ENCODE peak calls at places on chromosomes 5 and 9, in ten cellular contexts. M is dorsolateral prefrontal cortex, N is MM.1S, L is thyroid gland, U is astrocyte of the spinal cord, Z is body of pancreas, S is upper lobe of right lung, A is fibroblast of mammary gland, Y is ovary, F is BJ. V is an unnamed sample.

GRCh38 chr9:106467113-106467846 is 395.7 kb upstream of the ZNF462 start:
- DNase-seq in M (no peak), N (no peak), L (no peak), U (no peak), Z (no peak), S (no peak), A (no peak), Y (no peak), F (no peak), V (no peak)

GRCh38 chr9:135551456-135551855 is 5.5 kb downstream of the OBP2A start:
- DNase-seq in M (no peak), N (no peak), L (no peak), U (no peak), Z (no peak), S (peak), A (no peak), Y (no peak), F (no peak), V (no peak)

GRCh38 chr5:78077369-78078068 is 217.0 kb downstream of the AP3B1 start:
- DNase-seq in M (no peak), N (no peak), L (no peak), U (no peak), Z (no peak), S (no peak), A (no peak), Y (no peak), F (no peak), V (no peak)

GRCh38 chr9:8856686-8857329 is 1057.2 kb upstream of the DMAC1 start:
- DNase-seq in M (no peak), N (no peak), L (no peak), U (no peak), Z (no peak), S (no peak), A (peak), Y (no peak), F (no peak), V (no peak)

GRCh38 chr9:122281368-122281767 is 16.7 kb downstream of the MRRF start:
- DNase-seq in M (no peak), N (no peak), L (no peak), U (no peak), Z (no peak), S (no peak), A (no peak), Y (no peak), F (no peak), V (no peak)

GRCh38 chr9:131661954-131662621 is 77.8 kb downstream of the RAPGEF1 start:
- DNase-seq in M (no peak), N (no peak), L (no peak), U (no peak), Z (no peak), S (no peak), A (no peak), Y (no peak), F (no peak), V (no peak)

GRCh38 chr5:120457839-120458507 is 6.1 kb upstream of the PRR16 start:
- DNase-seq in M (peak), N (peak), L (peak), U (peak), Z (peak), S (peak), A (peak), Y (peak), F (no peak), V (no peak)

GRCh38 chr9:16368425-16369087 is 501.9 kb downstream of the BNC2 start:
- DNase-seq in M (no peak), N (no peak), L (no peak), U (no peak), Z (no peak), S (no peak), A (peak), Y (no peak), F (no peak), V (no peak)

GRCh38 chr9:118522093-118523028 is 818.2 kb downstream of the TLR4 start:
- DNase-seq in M (no peak), N (peak), L (peak), U (peak), Z (peak), S (peak), A (peak), Y (no peak), F (no peak), V (no peak)

GRCh38 chr9:133420392-133420827 is 1.8 kb upstream of the ADAMTS13 start:
- DNase-seq in M (no peak), N (peak), L (no peak), U (no peak), Z (no peak), S (no peak), A (no peak), Y (no peak), F (no peak), V (no peak)

GRCh38 chr9:98860871-98861293 is 53.4 kb downstream of the GALNT12 start:
- DNase-seq in M (no peak), N (no peak), L (no peak), U (peak), Z (peak), S (no peak), A (peak), Y (peak), F (peak), V (peak)

GRCh38 chr9:98778711-98779530 is 17.4 kb downstream of the ANKS6 start:
- DNase-seq in M (no peak), N (no peak), L (no peak), U (peak), Z (no peak), S (no peak), A (no peak), Y (no peak), F (no peak), V (no peak)

GRCh38 chr9:764105-764524 is 77.4 kb upstream of the DMRT1 start:
- DNase-seq in M (no peak), N (no peak), L (peak), U (peak), Z (peak), S (no peak), A (peak), Y (peak), F (no peak), V (peak)

GRCh38 chr9:112115955-112116354 is 59.1 kb downstream of the SUSD1 start:
- DNase-seq in M (no peak), N (peak), L (no peak), U (no peak), Z (no peak), S (no peak), A (no peak), Y (no peak), F (no peak), V (no peak)

GRCh38 chr5:93252165-93252564 is 328.9 kb downstream of the NR2F1-AS1 start:
- DNase-seq in M (no peak), N (no peak), L (no peak), U (no peak), Z (no peak), S (no peak), A (peak), Y (no peak), F (no peak), V (no peak)

GRCh38 chr5:151571270-151572173 is 19.6 kb downstream of the FAT2 start:
- DNase-seq in M (no peak), N (no peak), L (peak), U (no peak), Z (no peak), S (no peak), A (no peak), Y (no peak), F (no peak), V (no peak)

GRCh38 chr9:70566066-70566465 is 151.6 kb upstream of the KLF9 start:
- DNase-seq in M (no peak), N (no peak), L (no peak), U (no peak), Z (no peak), S (no peak), A (peak), Y (no peak), F (no peak), V (no peak)

GRCh38 chr5:63963080-63963735 is 963 bp upstream of the HTR1A start:
- DNase-seq in M (no peak), N (peak), L (peak), U (peak), Z (peak), S (no peak), A (peak), Y (peak), F (peak), V (peak)

GRCh38 chr5:43802119-43802518 is 199.1 kb downstream of the NNT start:
- DNase-seq in M (no peak), N (no peak), L (no peak), U (peak), Z (no peak), S (no peak), A (peak), Y (no peak), F (peak), V (no peak)

GRCh38 chr5:142095035-142095434 is 13.5 kb upstream of the NDFIP1 start:
- DNase-seq in M (no peak), N (no peak), L (no peak), U (no peak), Z (no peak), S (no peak), A (no peak), Y (no peak), F (no peak), V (no peak)

GRCh38 chr5:88672644-88673493 is 210.1 kb downstream of the MEF2C start:
- DNase-seq in M (peak), N (no peak), L (no peak), U (peak), Z (no peak), S (no peak), A (no peak), Y (no peak), F (no peak), V (no peak)

GRCh38 chr9:134316444-134317160 is 9.7 kb upstream of the RXRA start:
- DNase-seq in M (no peak), N (no peak), L (peak), U (peak), Z (no peak), S (peak), A (peak), Y (peak), F (no peak), V (no peak)

GRCh38 chr9:134066546-134066922 is 1.3 kb downstream of the BRD3 start:
- DNase-seq in M (no peak), N (no peak), L (peak), U (no peak), Z (no peak), S (peak), A (peak), Y (no peak), F (no peak), V (no peak)

GRCh38 chr5:115815006-115815692 is 1.3 kb downstream of the CDO1 start:
- DNase-seq in M (no peak), N (no peak), L (no peak), U (peak), Z (no peak), S (no peak), A (peak), Y (no peak), F (no peak), V (no peak)

GRCh38 chr5:62340979-62341378 is 35.0 kb downstream of the KIF2A start:
- DNase-seq in M (no peak), N (no peak), L (no peak), U (no peak), Z (no peak), S (no peak), A (no peak), Y (no peak), F (no peak), V (no peak)

GRCh38 chr9:676780-677458 is 164.6 kb upstream of the DMRT1 start:
- DNase-seq in M (no peak), N (no peak), L (peak), U (no peak), Z (peak), S (no peak), A (no peak), Y (no peak), F (no peak), V (no peak)

GRCh38 chr5:164002653-164003052 is 497.2 kb downstream of the MAT2B start:
- DNase-seq in M (peak), N (peak), L (no peak), U (peak), Z (no peak), S (no peak), A (peak), Y (no peak), F (no peak), V (no peak)

GRCh38 chr5:6850033-6850432 is 136.8 kb downstream of the TENT4A start:
- DNase-seq in M (no peak), N (no peak), L (no peak), U (no peak), Z (no peak), S (no peak), A (no peak), Y (no peak), F (no peak), V (no peak)

GRCh38 chr9:69223605-69224004 is 49.5 kb downstream of the TJP2 start:
- DNase-seq in M (no peak), N (no peak), L (peak), U (peak), Z (peak), S (no peak), A (peak), Y (no peak), F (peak), V (peak)

GRCh38 chr5:114407783-114408182 is 45.9 kb downstream of the KCNN2 start:
- DNase-seq in M (no peak), N (no peak), L (no peak), U (no peak), Z (no peak), S (no peak), A (no peak), Y (no peak), F (no peak), V (no peak)

GRCh38 chr5:62720036-62720441 is 141.4 kb downstream of the LRRC70 start:
- DNase-seq in M (no peak), N (peak), L (peak), U (peak), Z (peak), S (no peak), A (peak), Y (no peak), F (no peak), V (peak)

GRCh38 chr9:86122309-86122708 is 23.0 kb upstream of the GOLM1 start:
- DNase-seq in M (no peak), N (no peak), L (no peak), U (no peak), Z (no peak), S (no peak), A (no peak), Y (no peak), F (no peak), V (no peak)

GRCh38 chr5:172065431-172066065 is 59.1 kb upstream of the FBXW11 start:
- DNase-seq in M (no peak), N (no peak), L (peak), U (peak), Z (no peak), S (no peak), A (peak), Y (no peak), F (no peak), V (no peak)

GRCh38 chr5:65866837-65867508 is 59.4 kb upstream of the ERBIN start:
- DNase-seq in M (no peak), N (no peak), L (no peak), U (no peak), Z (no peak), S (no peak), A (no peak), Y (no peak), F (no peak), V (no peak)

GRCh38 chr9:2234371-2234893 is 219.3 kb downstream of the SMARCA2 start:
- DNase-seq in M (no peak), N (no peak), L (peak), U (no peak), Z (peak), S (no peak), A (no peak), Y (peak), F (no peak), V (no peak)

GRCh38 chr5:74992791-74993190 is 59.6 kb downstream of the GCNT4 start:
- DNase-seq in M (no peak), N (no peak), L (no peak), U (no peak), Z (no peak), S (no peak), A (no peak), Y (no peak), F (no peak), V (no peak)

GRCh38 chr9:130997925-130998595 is 10.9 kb upstream of the LAMC3 start:
- DNase-seq in M (peak), N (peak), L (peak), U (peak), Z (peak), S (peak), A (peak), Y (no peak), F (no peak), V (peak)

GRCh38 chr5:155514105-155514563 is 500.6 kb downstream of the KIF4B start:
- DNase-seq in M (no peak), N (no peak), L (no peak), U (no peak), Z (no peak), S (no peak), A (no peak), Y (no peak), F (no peak), V (no peak)

GRCh38 chr5:148786456-148786855 is 40.0 kb upstream of the ADRB2 start:
- DNase-seq in M (no peak), N (no peak), L (no peak), U (no peak), Z (no peak), S (no peak), A (no peak), Y (no peak), F (no peak), V (no peak)

GRCh38 chr9:110821064-110821463 is 152.5 kb downstream of the MUSK start:
- DNase-seq in M (no peak), N (peak), L (no peak), U (no peak), Z (no peak), S (no peak), A (peak), Y (no peak), F (no peak), V (no peak)

DNA sequence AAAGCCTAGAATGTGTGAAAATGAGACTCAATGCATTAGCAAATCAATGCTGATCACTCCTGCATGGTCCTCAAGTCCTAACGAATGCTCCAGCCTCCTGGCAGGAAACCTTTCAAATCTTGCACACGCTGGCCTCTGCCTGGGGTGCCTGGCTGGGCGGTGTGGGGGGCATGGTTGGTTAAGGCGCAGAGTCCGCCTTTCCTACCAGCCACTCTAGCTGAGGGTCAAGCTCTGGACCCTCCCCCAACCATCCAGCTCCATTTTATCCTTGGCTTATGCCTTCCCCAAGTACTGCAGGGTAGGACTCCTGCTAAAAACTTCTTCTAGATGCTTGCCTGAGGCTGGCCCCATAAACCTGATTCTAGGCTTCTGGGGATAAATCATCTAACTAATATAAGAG is 850 bp upstream of the MVB12B start:
- DNase-seq in M (no peak), N (no peak), L (no peak), U (no peak), Z (no peak), S (no peak), A (no peak), Y (no peak), F (no peak), V (no peak)
- H3K4me3 ChIP-seq in M (peak), N (no peak), L (no peak), U (no peak), Z (no peak), S (peak), A (no peak), Y (peak), F (peak), V (peak)

GRCh38 chr9:93184439-93185221 is 691 bp downstream of the WNK2 start:
- DNase-seq in M (no peak), N (no peak), L (peak), U (no peak), Z (no peak), S (no peak), A (no peak), Y (no peak), F (no peak), V (no peak)
- H3K4me3 ChIP-seq in M (peak), N (no peak), L (peak), U (no peak), Z (peak), S (peak), A (no peak), Y (peak), F (no peak), V (no peak)

GRCh38 chr9:129382281-129383004 is 204.4 kb upstream of the IER5L start:
- DNase-seq in M (peak), N (no peak), L (peak), U (no peak), Z (no peak), S (no peak), A (no peak), Y (peak), F (no peak), V (no peak)
- H3K4me3 ChIP-seq in M (peak), N (no peak), L (no peak), U (no peak), Z (no peak), S (peak), A (no peak), Y (no peak), F (no peak), V (no peak)

GRCh38 chr5:2576823-2577222 is 174.7 kb downstream of the IRX2 start:
- DNase-seq in M (no peak), N (no peak), L (no peak), U (no peak), Z (no peak), S (no peak), A (no peak), Y (no peak), F (no peak), V (no peak)
- H3K4me3 ChIP-seq in M (no peak), N (no peak), L (no peak), U (no peak), Z (no peak), S (no peak), A (no peak), Y (no peak), F (no peak), V (no peak)

GRCh38 chr9:137276757-137277328 is 683 bp upstream of the TOR4A start:
- DNase-seq in M (no peak), N (no peak), L (peak), U (peak), Z (peak), S (peak), A (peak), Y (peak), F (no peak), V (peak)
- H3K4me3 ChIP-seq in M (peak), N (no peak), L (no peak), U (peak), Z (no peak), S (peak), A (peak), Y (peak), F (peak), V (peak)

GRCh38 chr9:113579270-113580040 is 115.9 kb downstream of the RGS3 start:
- DNase-seq in M (no peak), N (peak), L (no peak), U (peak), Z (peak), S (no peak), A (no peak), Y (no peak), F (no peak), V (no peak)
- H3K4me3 ChIP-seq in M (no peak), N (no peak), L (no peak), U (no peak), Z (no peak), S (no peak), A (no peak), Y (no peak), F (no peak), V (no peak)

DNA sequence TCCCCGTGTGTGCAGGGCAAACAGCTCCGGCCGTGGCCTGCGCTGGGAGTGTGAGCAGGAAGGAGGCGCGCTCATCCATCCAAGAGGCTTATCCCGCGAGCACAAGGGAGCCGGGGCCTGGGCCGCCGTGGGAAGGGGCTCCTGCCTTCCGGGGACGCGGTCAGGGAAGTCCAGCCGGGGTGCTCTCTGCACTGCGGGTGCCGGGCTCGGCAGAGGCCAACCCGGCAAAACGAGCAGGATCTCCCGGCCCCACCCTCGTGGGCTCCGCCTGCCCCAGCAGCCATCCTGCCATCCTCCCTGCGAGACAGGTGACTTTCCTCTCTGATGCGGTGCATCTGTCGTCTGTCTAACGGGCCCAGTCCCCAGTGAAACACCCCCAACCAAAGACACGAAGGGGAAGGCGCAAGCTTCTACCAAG is 244.2 kb downstream of the AUH start:
- DNase-seq in M (no peak), N (no peak), L (no peak), U (no peak), Z (no peak), S (peak), A (no peak), Y (peak), F (no peak), V (no peak)
- H3K4me3 ChIP-seq in M (no peak), N (no peak), L (no peak), U (no peak), Z (no peak), S (peak), A (no peak), Y (no peak), F (no peak), V (no peak)

DNA sequence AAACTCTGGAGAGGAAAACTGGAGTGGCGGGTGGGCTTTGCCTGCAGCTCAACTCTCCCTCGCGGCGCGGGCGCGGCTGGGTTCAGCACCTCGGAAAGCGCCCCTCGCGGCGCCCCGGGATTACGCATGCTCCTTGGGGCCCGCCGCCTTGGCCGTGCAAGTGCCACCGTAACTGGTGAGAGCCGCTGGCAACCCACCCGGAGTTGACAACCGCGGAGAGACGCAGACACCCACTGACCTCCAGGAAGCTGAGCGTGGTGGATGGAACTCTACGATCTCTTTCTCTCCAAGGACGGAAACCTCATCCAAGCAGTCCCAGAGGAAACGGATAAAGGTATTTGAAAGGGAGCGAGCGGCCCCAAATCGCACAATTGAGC is 194 bp upstream of the RXFP3 start:
- DNase-seq in M (no peak), N (peak), L (peak), U (peak), Z (peak), S (peak), A (peak), Y (peak), F (no peak), V (no peak)
- H3K4me3 ChIP-seq in M (peak), N (no peak), L (no peak), U (peak), Z (no peak), S (peak), A (peak), Y (no peak), F (peak), V (peak)